ENCODE peak calls at places on chromosome 19, in four cellular contexts. Z is upper lobe of left lung, Y is GM12865, I is MCF 10A. F is an unnamed sample.

GRCh38 chr19:57016491-57016890 is 103.3 kb upstream of the USP29 start:
- DNase-seq in Z (no peak), Y (no peak), I (no peak), F (no peak)

GRCh38 chr19:39310558-39311311 is 9.9 kb downstream of the LRFN1 start:
- DNase-seq in Z (no peak), Y (no peak), I (no peak), F (peak)

GRCh38 chr19:44891016-44891882 is at the start of gene TOMM40:
- DNase-seq in Z (no peak), Y (peak), I (peak), F (peak)

GRCh38 chr19:5579286-5579685 is 11.5 kb upstream of the TINCR start:
- DNase-seq in Z (no peak), Y (no peak), I (no peak), F (no peak)

GRCh38 chr19:10111405-10111811 is at the start of gene P2RY11:
- DNase-seq in Z (no peak), Y (peak), I (no peak), F (no peak)

GRCh38 chr19:50384685-50385535 is 763 bp downstream of the POLD1 start:
- DNase-seq in Z (no peak), Y (no peak), I (peak), F (peak)

GRCh38 chr19:34082289-34083077 is 89.8 kb upstream of the LSM14A start:
- DNase-seq in Z (no peak), Y (no peak), I (no peak), F (no peak)

GRCh38 chr19:2312819-2313501 is 5.0 kb upstream of the LINGO3 start:
- DNase-seq in Z (peak), Y (no peak), I (no peak), F (no peak)

GRCh38 chr19:34990578-34991192 is 9.4 kb upstream of the GRAMD1A start:
- DNase-seq in Z (no peak), Y (peak), I (no peak), F (no peak)

GRCh38 chr19:45515081-45515624 is 7.9 kb downstream of the VASP start:
- DNase-seq in Z (no peak), Y (peak), I (no peak), F (peak)

GRCh38 chr19:14761607-14762006 is 16.8 kb downstream of the ADGRE2 start:
- DNase-seq in Z (no peak), Y (no peak), I (no peak), F (no peak)

GRCh38 chr19:3362217-3362907 is 4.0 kb upstream of the NFIC start:
- DNase-seq in Z (no peak), Y (no peak), I (no peak), F (no peak)

GRCh38 chr19:14817052-14817451 is 17.9 kb downstream of the OR7A5 start:
- DNase-seq in Z (no peak), Y (no peak), I (no peak), F (no peak)

GRCh38 chr19:30447276-30447870 is 75.2 kb downstream of the ZNF536 start:
- DNase-seq in Z (no peak), Y (no peak), I (no peak), F (no peak)

GRCh38 chr19:7692417-7693088 is 9.4 kb downstream of the FCER2 start:
- DNase-seq in Z (no peak), Y (no peak), I (no peak), F (no peak)

GRCh38 chr19:30785728-30786127 is 413.5 kb downstream of the ZNF536 start:
- DNase-seq in Z (no peak), Y (no peak), I (no peak), F (no peak)

GRCh38 chr19:49327878-49328544 is 3.0 kb upstream of the SLC6A16 start:
- DNase-seq in Z (no peak), Y (peak), I (peak), F (peak)

GRCh38 chr19:36876993-36877938 is 26.6 kb downstream of the ZNF345 start:
- DNase-seq in Z (no peak), Y (no peak), I (no peak), F (no peak)

GRCh38 chr19:48551437-48552302 is at the start of gene SULT2B1:
- DNase-seq in Z (peak), Y (no peak), I (no peak), F (no peak)

GRCh38 chr19:40717880-40718773 is 1.2 kb downstream of the ITPKC start:
- DNase-seq in Z (peak), Y (no peak), I (peak), F (no peak)

GRCh38 chr19:58021541-58022282 is 12.1 kb upstream of the ZSCAN1 start:
- DNase-seq in Z (peak), Y (peak), I (no peak), F (no peak)

GRCh38 chr19:49328741-49329140 is 3.8 kb upstream of the SLC6A16 start:
- DNase-seq in Z (no peak), Y (no peak), I (no peak), F (no peak)

GRCh38 chr19:7506385-7507328 is 9.2 kb upstream of the ZNF358 start:
- DNase-seq in Z (peak), Y (peak), I (peak), F (peak)

GRCh38 chr19:42325896-42326771 is 699 bp downstream of the MEGF8 start:
- DNase-seq in Z (peak), Y (peak), I (no peak), F (peak)

GRCh38 chr19:42323852-42324654 is 1.4 kb upstream of the MEGF8 start:
- DNase-seq in Z (peak), Y (peak), I (no peak), F (peak)

GRCh38 chr19:42326969-42327368 is 1.5 kb downstream of the MEGF8 start:
- DNase-seq in Z (no peak), Y (no peak), I (no peak), F (no peak)

GRCh38 chr19:42324655-42325307 is 654 bp upstream of the MEGF8 start:
- DNase-seq in Z (peak), Y (no peak), I (no peak), F (no peak)

DNA sequence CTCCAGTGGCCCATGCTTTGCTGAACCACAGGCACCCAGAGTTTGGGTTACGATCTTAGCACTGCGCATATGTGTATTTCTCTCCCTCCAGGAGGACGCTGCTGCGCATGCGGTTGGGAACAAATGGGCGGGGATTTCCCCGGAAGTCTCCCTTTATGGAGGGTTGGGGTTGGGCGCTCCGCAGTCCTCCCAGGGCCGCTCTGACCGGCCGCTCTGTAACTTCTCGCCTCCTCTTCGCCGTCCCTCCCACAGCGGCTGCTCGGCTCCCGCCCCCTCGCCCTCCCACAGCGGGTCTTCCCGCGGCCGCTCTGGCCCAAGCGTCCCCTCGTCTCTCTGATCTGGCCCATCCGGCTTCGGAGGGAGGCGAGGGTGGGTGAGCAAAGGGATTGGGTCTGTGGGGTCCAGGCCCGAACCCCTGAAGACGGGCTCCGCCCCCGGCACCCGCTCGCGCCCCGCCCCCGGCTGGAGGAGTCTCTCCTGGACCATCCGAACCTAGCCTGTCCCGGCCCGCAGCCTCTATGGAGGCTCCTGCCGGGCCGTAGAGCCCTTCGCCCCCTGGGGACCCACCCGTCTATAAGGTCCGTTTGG is at the start of gene MEGF8:
- DNase-seq in Z (peak), Y (peak), I (peak), F (peak)
- TF ChIP-seq CTCF in Z (peak), Y (peak), I (no peak), F (peak)

GRCh38 chr19:379796-380195 is 29.2 kb downstream of the C2CD4C start:
- DNase-seq in Z (no peak), Y (no peak), I (no peak), F (no peak)

GRCh38 chr19:376111-376470 is 31.5 kb upstream of the MIER2 start:
- DNase-seq in Z (no peak), Y (no peak), I (no peak), F (no peak)

GRCh38 chr19:378706-379105 is 30.2 kb downstream of the C2CD4C start:
- DNase-seq in Z (no peak), Y (no peak), I (no peak), F (no peak)

GRCh38 chr19:375395-376110 is 31.0 kb upstream of the MIER2 start:
- DNase-seq in Z (no peak), Y (no peak), I (no peak), F (no peak)

DNA sequence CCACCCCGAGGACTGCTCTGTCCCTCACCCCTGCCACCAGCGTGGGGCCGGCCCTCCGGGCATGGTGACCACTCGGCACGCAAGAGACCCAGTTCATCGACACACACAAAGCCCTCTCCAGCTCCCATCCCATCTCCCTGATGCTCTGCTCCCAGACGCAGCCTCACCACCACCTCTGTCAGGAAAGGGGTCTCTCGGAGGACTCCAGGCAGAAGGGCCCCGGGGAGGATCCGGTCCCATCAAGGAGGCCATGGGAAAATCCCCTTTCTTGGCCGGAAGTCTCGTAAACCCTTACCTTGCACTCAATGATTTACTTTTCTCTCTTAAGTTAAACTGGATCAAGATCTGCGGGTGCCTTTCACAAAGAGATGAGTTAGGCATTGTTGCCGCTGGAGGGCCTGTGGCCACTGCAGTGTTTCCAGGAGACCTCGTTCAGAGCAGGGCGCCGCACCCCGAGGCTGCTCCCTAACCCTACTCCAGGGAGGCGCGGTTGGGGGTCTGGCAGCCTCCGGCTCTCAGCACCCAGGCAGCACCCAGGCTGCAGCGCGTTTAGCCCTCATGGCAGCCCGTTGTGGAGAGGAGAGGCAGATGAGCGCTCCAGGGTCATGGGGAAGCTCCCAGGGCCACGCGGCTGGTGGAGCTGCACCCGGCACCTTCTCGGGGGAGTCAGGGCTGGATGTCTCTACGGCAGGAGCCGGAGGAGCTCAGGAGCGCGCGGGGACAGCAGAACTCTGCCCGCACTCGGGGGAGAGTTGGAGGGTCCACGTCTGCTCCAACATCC is 31.0 kb downstream of the C2CD4C start:
- DNase-seq in Z (no peak), Y (no peak), I (no peak), F (no peak)
- TF ChIP-seq CTCF in Z (no peak), Y (no peak), I (no peak), F (no peak)

GRCh38 chr19:18013210-18013609 is 5.2 kb downstream of the ARRDC2 start:
- DNase-seq in Z (no peak), Y (no peak), I (no peak), F (no peak)

GRCh38 chr19:18014197-18014596 is 6.2 kb downstream of the ARRDC2 start:
- DNase-seq in Z (no peak), Y (no peak), I (no peak), F (no peak)

GRCh38 chr19:18017275-18018083 is 9.5 kb downstream of the ARRDC2 start:
- DNase-seq in Z (no peak), Y (no peak), I (no peak), F (no peak)

GRCh38 chr19:18010149-18010548 is 2.2 kb downstream of the ARRDC2 start:
- DNase-seq in Z (no peak), Y (no peak), I (no peak), F (no peak)

DNA sequence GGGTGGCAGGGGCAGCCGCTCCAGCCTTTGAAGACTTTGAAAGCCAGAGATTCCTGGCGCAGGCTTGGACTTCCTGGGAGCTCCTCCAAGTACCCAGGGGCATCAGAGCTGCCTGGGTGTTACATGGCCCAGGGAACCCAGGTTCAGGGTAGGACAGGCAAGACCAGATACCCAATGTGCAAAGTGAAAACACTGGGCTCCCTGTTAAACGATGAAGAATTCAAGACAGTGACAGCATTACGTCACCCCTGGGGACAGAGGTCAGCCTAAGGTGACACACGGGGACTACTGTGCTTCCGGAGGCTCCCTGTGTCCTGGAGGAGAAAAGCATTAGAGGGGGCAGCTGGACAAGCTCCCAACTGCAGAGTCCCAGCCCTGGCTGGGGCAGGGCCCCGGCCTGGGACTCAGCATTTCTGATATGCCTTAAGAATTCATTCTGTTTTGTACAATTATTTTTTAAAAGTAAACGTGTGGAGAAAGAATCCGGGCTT is 5.7 kb downstream of the ARRDC2 start:
- DNase-seq in Z (no peak), Y (no peak), I (no peak), F (peak)
- TF ChIP-seq CTCF in Z (no peak), Y (no peak), I (no peak), F (no peak)

GRCh38 chr19:13095393-13095784 is 7.3 kb downstream of the LYL1 start:
- DNase-seq in Z (peak), Y (no peak), I (no peak), F (peak)

GRCh38 chr19:13094771-13095392 is 7.8 kb downstream of the LYL1 start:
- DNase-seq in Z (no peak), Y (no peak), I (no peak), F (peak)

GRCh38 chr19:13097331-13098258 is 5.1 kb downstream of the LYL1 start:
- DNase-seq in Z (peak), Y (no peak), I (no peak), F (no peak)

GRCh38 chr19:13096968-13097330 is 5.7 kb downstream of the LYL1 start:
- DNase-seq in Z (no peak), Y (no peak), I (no peak), F (no peak)

DNA sequence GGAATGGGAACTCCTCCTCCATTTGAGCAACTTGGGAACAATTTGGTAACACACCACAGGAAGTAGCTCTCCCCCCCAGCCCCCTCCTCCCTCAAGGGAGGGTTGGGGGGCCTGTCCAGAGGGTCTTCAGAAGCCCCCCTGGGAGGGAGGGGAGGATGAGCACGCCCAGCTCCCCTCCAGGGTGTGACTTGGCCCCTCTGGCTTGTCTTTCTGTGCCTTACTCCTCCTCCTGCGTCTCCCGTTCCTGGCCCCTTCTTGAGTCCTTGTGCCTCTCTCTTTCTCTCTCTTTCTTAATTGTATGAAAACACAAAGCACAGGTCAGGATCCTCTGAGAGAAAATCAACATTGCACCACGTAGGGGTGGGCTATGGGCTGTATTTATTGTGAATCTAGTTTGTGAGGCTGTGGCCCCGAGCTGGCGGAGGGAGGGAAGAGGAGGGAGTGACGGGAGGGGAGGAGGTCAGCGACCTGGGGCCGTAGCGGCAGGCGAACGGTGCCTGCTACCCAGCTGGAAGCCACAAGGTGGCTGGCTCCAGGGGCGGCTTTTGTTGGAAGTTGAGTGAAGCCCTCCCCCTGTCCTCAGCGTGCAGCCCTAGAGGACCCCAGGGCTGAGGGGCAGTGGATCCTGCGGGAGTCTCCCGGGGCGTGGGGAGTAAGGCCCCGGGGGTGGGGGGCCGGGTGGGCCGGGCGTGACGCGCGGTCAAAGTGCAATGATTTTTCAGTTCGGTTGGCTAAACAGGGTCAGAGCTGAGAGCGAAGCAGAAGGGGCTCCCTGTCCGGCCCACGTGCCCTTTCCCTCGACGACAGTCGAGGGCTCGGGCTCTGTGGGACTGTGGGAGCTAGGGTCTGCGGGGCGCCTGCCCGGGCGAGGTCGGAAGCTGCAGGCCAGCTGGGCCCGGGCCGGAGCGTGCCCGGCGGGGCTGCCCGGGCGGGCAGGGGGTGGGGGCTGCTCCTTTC is 6.4 kb downstream of the LYL1 start:
- DNase-seq in Z (no peak), Y (no peak), I (no peak), F (no peak)
- TF ChIP-seq CTCF in Z (peak), Y (no peak), I (no peak), F (no peak)

F was measured in GM20000.